ENCODE peak calls at places on chromosomes 1 and 21, in ten cellular contexts. F is IMR-90; K is tibial artery; C is CD8-positive, alpha-beta memory T cell; A is Caco-2; S is psoas muscle; Y is gastrocnemius medialis; P is CD8-positive, alpha-beta T cell; N is tibial nerve; H is A549. R is an unnamed sample.

GRCh38 chr1:164180824-164181223 is 378.2 kb upstream of the PBX1 start:
- DNase-seq in F (no peak), K (no peak), C (no peak), A (no peak), S (no peak), Y (no peak), P (no peak), N (no peak), H (no peak), R (no peak)

GRCh38 chr1:53315456-53316048 is 12.3 kb downstream of the LRP8 start:
- DNase-seq in F (no peak), K (no peak), C (no peak), A (no peak), S (peak; percentile 22), Y (no peak), P (no peak), N (no peak), H (no peak), R (no peak)

GRCh38 chr1:36346741-36347370 is 23.4 kb upstream of the EVA1B start:
- DNase-seq in F (no peak), K (no peak), C (no peak), A (no peak), S (peak; percentile 27), Y (no peak), P (no peak), N (no peak), H (no peak), R (no peak)

GRCh38 chr1:219697667-219698066 is 84.8 kb upstream of the ZC3H11B start:
- DNase-seq in F (no peak), K (no peak), C (no peak), A (no peak), S (no peak), Y (no peak), P (no peak), N (no peak), H (no peak), R (no peak)

GRCh38 chr1:201153474-201154388 is 543 bp downstream of the TMEM9 start:
- DNase-seq in F (peak; percentile 18), K (peak; percentile 36), C (no peak), A (no peak), S (no peak), Y (no peak), P (no peak), N (peak; percentile 22), H (peak; percentile 83), R (no peak)

GRCh38 chr1:63969461-63969893 is 195.7 kb downstream of the ROR1 start:
- DNase-seq in F (peak; percentile 12), K (no peak), C (no peak), A (peak; percentile 6), S (no peak), Y (no peak), P (no peak), N (no peak), H (peak; percentile 24), R (no peak)

GRCh38 chr1:153946622-153947246 is at the start of gene DENND4B:
- DNase-seq in F (peak; percentile 65), K (peak; percentile 75), C (peak; percentile 73), A (peak; percentile 92), S (peak; percentile 93), Y (peak; percentile 86), P (peak; percentile 67), N (peak; percentile 54), H (peak; percentile 98), R (peak; percentile 63)

GRCh38 chr1:230490436-230490835 is 64.3 kb upstream of the PGBD5 start:
- DNase-seq in F (no peak), K (no peak), C (no peak), A (no peak), S (no peak), Y (no peak), P (no peak), N (no peak), H (no peak), R (no peak)

GRCh38 chr1:200034821-200035396 is 7.4 kb downstream of the NR5A2 start:
- DNase-seq in F (peak; percentile 31), K (no peak), C (no peak), A (no peak), S (no peak), Y (no peak), P (no peak), N (no peak), H (no peak), R (no peak)

GRCh38 chr1:46070164-46070814 is 62.1 kb downstream of the PIK3R3 start:
- DNase-seq in F (no peak), K (no peak), C (no peak), A (no peak), S (no peak), Y (no peak), P (no peak), N (no peak), H (no peak), R (no peak)

GRCh38 chr1:46595127-46595526 is 8.9 kb downstream of the MKNK1 start:
- DNase-seq in F (no peak), K (peak; percentile 83), C (no peak), A (no peak), S (peak; percentile 79), Y (peak; percentile 61), P (no peak), N (peak; percentile 76), H (no peak), R (no peak)

DNA sequence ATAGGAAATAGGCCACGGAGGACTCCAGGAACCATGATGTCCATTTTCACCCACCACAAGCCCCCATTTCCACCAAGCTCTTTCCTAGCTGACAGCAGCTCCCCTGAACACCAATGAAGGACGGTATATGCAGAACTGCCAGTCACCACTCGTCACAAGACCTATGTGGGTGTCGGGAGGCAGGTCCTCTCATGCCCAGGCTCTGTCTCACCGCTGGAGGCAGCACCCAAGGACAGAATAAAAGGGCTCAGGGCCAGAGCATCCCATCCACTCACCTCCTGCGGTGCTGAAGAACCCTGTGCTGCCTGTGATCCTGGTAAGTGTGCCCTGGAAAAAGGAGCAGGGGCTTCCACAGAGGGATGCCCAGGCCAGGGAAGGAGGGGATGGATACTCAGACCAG is at the start of gene LCE1F:
- DNase-seq in F (no peak), K (no peak), C (no peak), A (no peak), S (no peak), Y (no peak), P (no peak), N (no peak), H (no peak), R (no peak)
- H3K9me3 ChIP-seq in F (no peaks in the 10 kb centered on the region), K (no peaks in the 10 kb centered on the region), C (no peaks in the 10 kb centered on the region), A (no peaks in the 10 kb centered on the region), S (no peaks in the 10 kb centered on the region), Y (no peaks in the 10 kb centered on the region), P (no peaks in the 10 kb centered on the region), N (no peaks in the 10 kb centered on the region), H (no peaks in the 10 kb centered on the region), R (no peaks in the 10 kb centered on the region)

DNA sequence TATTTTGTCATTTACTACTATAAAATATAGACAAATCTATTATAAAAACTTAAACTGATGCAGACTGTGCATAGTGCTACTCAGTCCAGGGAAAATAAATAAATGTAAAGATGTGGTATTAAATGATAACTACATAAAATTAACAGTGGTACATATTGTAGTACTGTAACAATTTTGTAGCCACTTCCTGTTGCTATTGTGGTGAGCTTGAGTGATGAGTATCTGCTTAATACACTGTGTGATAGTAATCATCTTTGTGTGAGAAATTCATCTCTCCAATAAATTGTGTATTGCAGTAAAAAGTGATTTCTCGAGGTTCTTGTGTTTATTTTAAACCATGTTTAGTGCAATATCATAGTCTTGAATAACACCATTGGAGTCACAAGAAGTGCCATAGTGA is 353.4 kb upstream of the ZRANB2 start:
- DNase-seq in F (no peak), K (no peak), C (no peak), A (no peak), S (no peak), Y (no peak), P (no peak), N (no peak), H (no peak), R (no peak)
- H3K9me3 ChIP-seq in F (no peaks in the 10 kb centered on the region), K (no peaks in the 10 kb centered on the region), C (no peaks in the 10 kb centered on the region), A (no peaks in the 10 kb centered on the region), S (no peaks in the 10 kb centered on the region), Y (no peaks in the 10 kb centered on the region), P (no peaks in the 10 kb centered on the region), N (no peaks in the 10 kb centered on the region), H (no peaks in the 10 kb centered on the region), R (no peaks in the 10 kb centered on the region)

DNA sequence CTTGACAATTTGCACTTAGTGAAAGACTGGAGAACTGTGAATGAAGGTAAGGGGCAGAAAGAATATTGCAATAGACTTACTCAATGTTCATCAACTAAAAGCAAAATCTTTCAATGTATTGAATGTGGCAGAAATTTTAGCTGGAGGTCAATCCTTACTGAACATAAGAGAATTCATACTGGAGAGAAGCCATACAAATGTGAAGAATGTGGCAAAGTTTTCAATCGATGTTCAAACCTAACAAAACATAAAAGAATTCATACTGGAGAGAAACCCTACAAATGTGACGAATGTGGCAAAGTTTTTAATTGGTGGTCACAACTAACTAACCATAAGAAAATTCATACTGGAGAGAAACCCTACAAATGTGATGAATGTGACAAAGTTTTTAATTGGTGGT is 80.7 kb downstream of the JMJD4 start:
- DNase-seq in F (no peak), K (no peak), C (no peak), A (no peak), S (no peak), Y (no peak), P (no peak), N (no peak), H (no peak), R (no peak)
- H3K9me3 ChIP-seq in F (peaks cover 47% of the 10 kb centered on the region), K (peaks cover 100% of the 10 kb centered on the region), C (peaks cover 60% of the 10 kb centered on the region), A (peaks cover 88% of the 10 kb centered on the region), S (peaks cover 97% of the 10 kb centered on the region), Y (peaks cover 47% of the 10 kb centered on the region), P (peaks cover 51% of the 10 kb centered on the region), N (peaks cover 23% of the 10 kb centered on the region), H (peaks cover 94% of the 10 kb centered on the region), R (peaks cover 51% of the 10 kb centered on the region)

GRCh38 chr21:44640761-44641160 is 3.6 kb downstream of the KRTAP10-10 start:
- DNase-seq in F (no peak), K (no peak), C (no peak), A (no peak), S (no peak), Y (no peak), P (no peak), N (no peak), H (no peak), R (no peak)

GRCh38 chr21:44648557-44649311 is 2.5 kb downstream of the KRTAP10-11 start:
- DNase-seq in F (no peak), K (no peak), C (no peak), A (no peak), S (no peak), Y (no peak), P (no peak), N (no peak), H (no peak), R (no peak)

GRCh38 chr21:44647222-44647552 is 973 bp downstream of the KRTAP10-11 start:
- DNase-seq in F (no peak), K (no peak), C (no peak), A (no peak), S (no peak), Y (no peak), P (no peak), N (no peak), H (no peak), R (no peak)

GRCh38 chr21:44643911-44644310 is 2.3 kb upstream of the KRTAP10-11 start:
- DNase-seq in F (no peak), K (no peak), C (no peak), A (no peak), S (no peak), Y (no peak), P (no peak), N (no peak), H (no peak), R (no peak)

DNA sequence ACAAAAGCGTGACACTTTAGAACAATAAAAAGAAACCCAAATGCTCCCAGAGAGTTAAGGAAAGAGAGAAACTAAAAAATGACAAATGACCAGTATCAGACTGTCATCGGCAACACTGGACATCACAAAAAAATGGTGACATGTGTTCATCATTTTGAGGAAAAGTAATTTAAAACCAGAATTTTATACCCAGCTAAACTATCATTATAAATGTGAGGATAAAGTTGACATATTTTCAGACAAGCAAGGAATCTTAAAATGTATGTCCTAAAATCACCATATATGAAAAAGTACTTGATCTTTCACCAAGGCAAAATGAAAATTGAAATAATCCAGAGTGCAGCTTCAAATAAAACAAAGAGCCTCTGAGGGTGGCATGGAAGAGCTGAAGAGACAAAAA is 1.3 kb upstream of the KRTAP10-11 start:
- DNase-seq in F (no peak), K (no peak), C (no peak), A (no peak), S (no peak), Y (no peak), P (no peak), N (no peak), H (no peak), R (no peak)
- H3K9me3 ChIP-seq in F (peaks cover 10% of the 10 kb centered on the region), K (peaks cover 8% of the 10 kb centered on the region), C (no peaks in the 10 kb centered on the region), A (peaks cover 13% of the 10 kb centered on the region), S (peaks cover 3% of the 10 kb centered on the region), Y (no peaks in the 10 kb centered on the region), P (peaks cover 4% of the 10 kb centered on the region), N (no peaks in the 10 kb centered on the region), H (peaks cover 9% of the 10 kb centered on the region), R (peaks cover 10% of the 10 kb centered on the region)